ENCODE peak calls at places on chromosomes 12 and 14, in six cellular contexts. O, H, X, D, T and F are unnamed samples.

GRCh38 chr12:109503611-109504010 is 26.2 kb downstream of the UBE3B start:
- DNase-seq in T (no peak), H (no peak), X (no peak), D (no peak), O (no peak), F (no peak)

GRCh38 chr12:106433055-106433454 is 75.5 kb downstream of the POLR3B start:
- DNase-seq in T (no peak), D (no peak), O (no peak), X (no peak), H (no peak), F (no peak)

GRCh38 chr12:8680533-8680932 is 17.3 kb upstream of the RIMKLB start:
- DNase-seq in D (no peak), T (no peak), X (no peak), H (no peak), O (no peak), F (no peak)

GRCh38 chr12:32181498-32182175 is 75.0 kb downstream of the BICD1 start:
- DNase-seq in D (no peak), O (no peak), X (no peak), H (no peak), T (no peak), F (no peak)

GRCh38 chr12:51672334-51672733 is 81.3 kb downstream of the SCN8A start:
- DNase-seq in X (no peak), O (no peak), H (peak; percentile 56), D (no peak), T (no peak), F (no peak)

GRCh38 chr12:75611041-75611440 is 99.6 kb upstream of the KRR1 start:
- DNase-seq in H (no peak), D (no peak), O (no peak), X (no peak), T (no peak), F (no peak)

GRCh38 chr12:130423991-130424857 is 86.5 kb downstream of the PIWIL1 start:
- DNase-seq in D (no peak), X (no peak), O (no peak), T (no peak), H (no peak), F (no peak)

GRCh38 chr12:62719027-62719426 is 215.9 kb downstream of the PPM1H start:
- DNase-seq in D (no peak), T (no peak), O (no peak), H (no peak), X (no peak), F (no peak)

GRCh38 chr14:50397461-50398196 is 948 bp upstream of the CDKL1 start:
- DNase-seq in T (no peak), D (peak; percentile 15), O (no peak), X (no peak), H (no peak), F (no peak)

GRCh38 chr12:66744956-66745383 is 66.1 kb upstream of the GRIP1 start:
- DNase-seq in H (no peak), X (no peak), O (no peak), D (no peak), T (no peak), F (no peak)

GRCh38 chr12:121365416-121366062 is 13.3 kb upstream of the ANAPC5 start:
- DNase-seq in D (no peak), X (no peak), O (no peak), H (peak; percentile 13), T (no peak), F (no peak)

GRCh38 chr12:78853231-78853630 is 11.3 kb upstream of the SYT1 start:
- DNase-seq in T (no peak), O (no peak), D (no peak), X (no peak), H (no peak), F (no peak)

GRCh38 chr12:12983420-12984035 is 16.5 kb downstream of the HEBP1 start:
- DNase-seq in O (no peak), H (peak; percentile 69), D (peak; percentile 23), X (peak; percentile 43), T (no peak), F (no peak)

GRCh38 chr12:38162013-38162412 is 154.6 kb upstream of the ALG10B start:
- DNase-seq in D (no peak), T (no peak), O (no peak), H (no peak), X (no peak), F (no peak)

GRCh38 chr12:38159092-38159551 is 157.5 kb upstream of the ALG10B start:
- DNase-seq in H (no peak), D (no peak), T (no peak), O (no peak), X (no peak), F (no peak)

GRCh38 chr12:38161123-38162000 is 155.2 kb upstream of the ALG10B start:
- DNase-seq in D (no peak), T (no peak), X (no peak), H (no peak), O (no peak), F (no peak)

GRCh38 chr12:38159591-38160317 is 156.8 kb upstream of the ALG10B start:
- DNase-seq in T (no peak), X (no peak), H (no peak), D (no peak), O (no peak), F (no peak)

DNA sequence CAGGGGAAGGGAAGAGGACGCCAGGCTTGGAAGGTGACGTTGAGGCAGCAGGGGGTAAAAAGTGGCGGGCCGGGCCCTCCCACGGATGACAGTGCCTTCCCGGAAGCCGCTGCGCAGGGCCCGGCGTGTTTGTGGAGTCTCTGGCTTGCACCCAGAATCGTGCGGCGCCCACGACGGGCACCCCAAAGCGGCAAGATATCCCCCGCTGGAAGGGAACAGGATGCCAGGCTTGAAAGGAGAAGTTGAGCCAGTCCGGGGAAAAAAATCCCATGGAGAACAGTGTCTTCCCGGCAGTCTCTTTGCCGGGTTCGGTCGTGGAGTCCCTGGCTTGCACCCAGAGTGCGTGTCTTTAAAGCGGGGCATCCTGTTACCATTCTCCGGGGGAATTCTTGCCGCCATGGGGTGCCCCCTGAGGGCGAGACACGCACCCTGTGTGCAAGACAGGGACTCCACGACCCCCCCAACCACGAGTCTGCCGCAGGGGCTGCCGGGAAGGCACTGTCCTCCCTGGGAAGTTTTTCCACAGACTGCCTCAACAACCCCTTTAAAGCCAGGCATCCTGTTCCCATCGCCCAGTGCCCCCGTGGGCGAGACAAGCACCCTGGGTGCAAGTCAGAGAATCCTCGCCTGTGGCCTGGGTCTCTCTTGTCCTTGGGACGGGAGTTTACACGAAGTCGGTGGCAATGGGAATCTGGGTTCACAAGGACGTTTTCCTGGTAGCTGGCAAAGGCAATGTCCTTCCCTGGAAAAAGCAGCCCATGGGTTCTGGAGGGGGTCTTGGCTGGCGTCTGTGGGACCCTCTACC is 156.1 kb upstream of the ALG10B start:
- DNase-seq in O (no peak), D (no peak), H (no peak), X (no peak), T (no peak), F (no peak)
- H3K9me3 ChIP-seq in O (no peaks in the 10 kb centered on the region), D (no peaks in the 10 kb centered on the region), H (peaks cover 53% of the 10 kb centered on the region), X (no peaks in the 10 kb centered on the region), T (peaks cover 54% of the 10 kb centered on the region), F (no peaks in the 10 kb centered on the region)

GRCh38 chr12:126910570-126910969 is 1356.4 kb upstream of the TMEM132C start:
- DNase-seq in O (no peak), T (no peak), D (no peak), X (no peak), H (no peak), F (no peak)
- H3K9me3 ChIP-seq in O (no peaks in the 10 kb centered on the region), T (no peaks in the 10 kb centered on the region), D (no peaks in the 10 kb centered on the region), X (no peaks in the 10 kb centered on the region), H (peaks cover 8% of the 10 kb centered on the region), F (no peaks in the 10 kb centered on the region)

DNA sequence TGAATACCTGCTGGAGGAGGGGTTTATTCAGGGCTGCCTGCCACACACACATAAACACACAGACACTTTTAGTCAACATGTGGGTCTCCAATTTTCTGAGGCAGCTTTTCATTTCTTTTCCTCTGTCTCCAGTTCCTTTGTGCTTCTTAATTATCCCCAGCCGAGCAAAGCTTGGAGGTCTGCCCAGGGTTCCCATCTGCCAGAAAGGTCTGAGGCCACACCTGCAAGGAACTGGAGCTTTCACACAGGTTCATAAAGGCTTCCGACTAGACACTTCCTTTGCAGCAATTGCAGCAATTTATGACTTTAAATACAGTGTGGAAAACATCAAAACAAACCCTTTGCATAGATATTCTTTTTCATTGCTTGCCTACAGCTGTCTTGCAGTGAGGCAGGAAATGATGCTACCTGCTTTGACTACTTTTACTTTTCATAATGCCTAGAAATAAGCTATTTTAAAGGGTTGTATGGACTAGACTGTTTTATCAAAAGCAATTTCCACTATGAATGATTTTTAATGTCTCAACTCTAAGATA is 1318.9 kb downstream of the AACS start:
- DNase-seq in D (no peak), T (no peak), O (no peak), X (peak; percentile 57), H (no peak), F (no peak)
- H3K9me3 ChIP-seq in D (peaks cover 12% of the 10 kb centered on the region), T (peaks cover 17% of the 10 kb centered on the region), O (no peaks in the 10 kb centered on the region), X (no peaks in the 10 kb centered on the region), H (peaks cover 10% of the 10 kb centered on the region), F (no peaks in the 10 kb centered on the region)

DNA sequence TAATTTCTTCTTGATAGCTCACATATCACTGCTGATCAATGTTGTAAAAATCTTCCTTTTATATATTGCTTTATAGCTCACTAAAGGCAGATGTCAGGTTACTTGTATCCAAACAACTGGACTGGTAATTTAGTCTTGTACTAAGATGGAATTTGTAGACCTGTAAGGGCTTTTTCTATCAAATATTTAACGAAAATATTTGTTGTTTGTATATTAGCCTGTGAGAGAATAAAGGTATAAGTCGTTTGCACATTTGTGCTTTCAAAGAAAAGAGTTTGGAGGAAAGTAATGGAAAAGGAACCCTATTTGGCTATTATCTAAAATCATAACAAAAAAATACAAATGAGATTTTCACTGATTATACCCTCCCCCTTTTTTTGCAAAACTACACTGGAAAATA is 12.1 kb downstream of the FOXG1 start:
- DNase-seq in D (no peak), X (no peak), H (no peak), T (no peak), O (no peak), F (no peak)
- H3K9me3 ChIP-seq in D (no peaks in the 10 kb centered on the region), X (no peaks in the 10 kb centered on the region), H (peaks cover 2% of the 10 kb centered on the region), T (no peaks in the 10 kb centered on the region), O (no peaks in the 10 kb centered on the region), F (peaks cover 4% of the 10 kb centered on the region)

GRCh38 chr14:102857444-102857843 is 65.0 kb upstream of the AMN start:
- DNase-seq in H (no peak), D (no peak), O (no peak), X (no peak), T (no peak), F (no peak)
- H3K9me3 ChIP-seq in H (peaks cover 2% of the 10 kb centered on the region), D (peaks cover 15% of the 10 kb centered on the region), O (no peaks in the 10 kb centered on the region), X (no peaks in the 10 kb centered on the region), T (peaks cover 11% of the 10 kb centered on the region), F (no peaks in the 10 kb centered on the region)

DNA sequence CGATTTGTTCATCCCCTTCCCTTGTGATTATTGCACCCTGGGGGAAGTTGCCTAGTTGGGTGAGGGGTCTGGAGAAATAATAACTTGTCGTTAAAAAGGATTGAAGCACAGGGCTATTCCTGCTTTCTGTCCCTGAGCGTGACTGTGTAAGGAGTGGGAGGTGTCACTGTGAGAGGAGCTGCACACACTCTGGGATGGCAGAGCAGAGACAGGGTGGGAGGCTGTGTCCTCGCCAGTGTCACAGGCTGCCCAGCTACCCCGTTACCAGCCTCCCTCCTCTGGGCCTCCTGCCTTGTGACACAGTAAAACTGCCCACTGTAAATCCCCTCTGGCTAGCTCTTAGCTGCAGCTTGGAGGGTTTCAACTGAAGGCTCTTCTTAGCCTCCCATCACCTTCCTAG is 460.6 kb downstream of the AACS start:
- DNase-seq in H (no peak), T (no peak), O (no peak), X (no peak), D (no peak), F (no peak)
- H3K9me3 ChIP-seq in H (peaks cover 47% of the 10 kb centered on the region), T (peaks cover 15% of the 10 kb centered on the region), O (no peaks in the 10 kb centered on the region), X (no peaks in the 10 kb centered on the region), D (peaks cover 14% of the 10 kb centered on the region), F (no peaks in the 10 kb centered on the region)